ENCODE peak calls at places on chromosomes 1 and 21, in four cellular contexts. One of them, this sample, is unnamed.

GRCh38 chr1:90107971-90108370 is 113.1 kb downstream of the ZNF326 start:
- DNase-seq in nucleus accumbens: no peak
- DNase-seq in MM.1S: no peak
- DNase-seq in HT1080: no peak
- DNase-seq in this sample: no peak

GRCh38 chr21:34511787-34512451 is at the start of gene KCNE1:
- DNase-seq in MM.1S: no peak
- DNase-seq in HT1080: no peak
- DNase-seq in nucleus accumbens: no peak
- DNase-seq in this sample: no peak

GRCh38 chr1:53734650-53735211 is 4.2 kb downstream of the GLIS1 start:
- DNase-seq in MM.1S: peak
- DNase-seq in nucleus accumbens: no peak
- DNase-seq in HT1080: peak
- DNase-seq in this sample: no peak

GRCh38 chr1:92791487-92792058 is 6.7 kb upstream of the EVI5 start:
- DNase-seq in MM.1S: no peak
- DNase-seq in HT1080: no peak
- DNase-seq in nucleus accumbens: no peak
- DNase-seq in this sample: no peak

GRCh38 chr1:178538192-178538916 is 25.4 kb downstream of the TEX35 start:
- DNase-seq in HT1080: peak
- DNase-seq in MM.1S: no peak
- DNase-seq in nucleus accumbens: no peak
- DNase-seq in this sample: no peak

GRCh38 chr21:38993561-38993960 is 187.8 kb downstream of the ETS2 start:
- DNase-seq in HT1080: peak
- DNase-seq in MM.1S: no peak
- DNase-seq in nucleus accumbens: no peak
- DNase-seq in this sample: no peak

GRCh38 chr1:182149411-182149965 is 88.0 kb upstream of the ZNF648 start:
- DNase-seq in nucleus accumbens: no peak
- DNase-seq in HT1080: peak
- DNase-seq in MM.1S: no peak
- DNase-seq in this sample: no peak

GRCh38 chr1:34744851-34745250 is 10.0 kb upstream of the GJB5 start:
- DNase-seq in MM.1S: no peak
- DNase-seq in nucleus accumbens: no peak
- DNase-seq in HT1080: no peak
- DNase-seq in this sample: no peak

GRCh38 chr1:221315330-221315729 is 426.6 kb downstream of the DUSP10 start:
- DNase-seq in MM.1S: no peak
- DNase-seq in HT1080: peak
- DNase-seq in nucleus accumbens: no peak
- DNase-seq in this sample: no peak

GRCh38 chr1:31782066-31782762 is 18.1 kb upstream of the ADGRB2 start:
- DNase-seq in HT1080: no peak
- DNase-seq in MM.1S: no peak
- DNase-seq in nucleus accumbens: no peak
- DNase-seq in this sample: no peak

This sample was measured in WERI-Rb-1.